ENCODE peak calls at places on chromosome 9, in seven cellular contexts. I, A, R, K, Y, C and E are unnamed samples. For H3K4me1, the result is how much of the 10 kb centered on the place peaks cover.

GRCh38 chr9:22415941-22416691 is 30.5 kb upstream of the DMRTA1 start:
- DNase-seq in C (peak), A (no peak), R (no peak), Y (no peak), K (no peak), I (no peak), E (no peak)

GRCh38 chr9:89226076-89226475 is 47.5 kb upstream of the SHC3 start:
- DNase-seq in R (peak), Y (peak), A (no peak), C (peak), K (peak), I (no peak), E (no peak)

GRCh38 chr9:99231708-99232107 is 9.6 kb downstream of the SEC61B start:
- DNase-seq in I (peak), R (no peak), Y (peak), C (peak), K (peak), A (no peak), E (no peak)

GRCh38 chr9:25964239-25964638 is 286.0 kb upstream of the TUSC1 start:
- DNase-seq in Y (peak), A (no peak), K (peak), I (no peak), C (peak), R (no peak), E (no peak)

GRCh38 chr9:95167998-95168397 is 149.5 kb downstream of the FANCC start:
- DNase-seq in C (peak), I (no peak), K (peak), A (no peak), Y (peak), R (peak), E (no peak)

GRCh38 chr9:7340451-7340850 is 459.1 kb downstream of the DMAC1 start:
- DNase-seq in A (no peak), R (no peak), Y (no peak), K (no peak), I (no peak), C (no peak), E (no peak)

GRCh38 chr9:36214571-36214970 is 23.9 kb downstream of the CLTA start:
- DNase-seq in A (no peak), I (no peak), R (no peak), K (peak), C (peak), Y (no peak), E (no peak)

GRCh38 chr9:20302229-20302628 is 320.1 kb downstream of the MLLT3 start:
- DNase-seq in R (no peak), K (no peak), C (no peak), A (no peak), Y (no peak), I (no peak), E (no peak)

GRCh38 chr9:99146574-99146973 is 41.7 kb downstream of the TGFBR1 start:
- DNase-seq in I (no peak), Y (no peak), A (no peak), R (no peak), C (no peak), K (no peak), E (no peak)

GRCh38 chr9:92875373-92875772 is 2.5 kb downstream of the ZNF484 start:
- DNase-seq in I (no peak), A (no peak), K (no peak), C (no peak), R (no peak), Y (no peak), E (no peak)

GRCh38 chr9:21789541-21790037 is 12.8 kb upstream of the MTAP start:
- DNase-seq in A (no peak), K (peak), I (no peak), R (peak), C (peak), Y (peak), E (no peak)

GRCh38 chr9:114214181-114214580 is 58.8 kb downstream of the COL27A1 start:
- DNase-seq in Y (no peak), I (peak), R (peak), C (peak), A (no peak), K (peak), E (peak)

DNA sequence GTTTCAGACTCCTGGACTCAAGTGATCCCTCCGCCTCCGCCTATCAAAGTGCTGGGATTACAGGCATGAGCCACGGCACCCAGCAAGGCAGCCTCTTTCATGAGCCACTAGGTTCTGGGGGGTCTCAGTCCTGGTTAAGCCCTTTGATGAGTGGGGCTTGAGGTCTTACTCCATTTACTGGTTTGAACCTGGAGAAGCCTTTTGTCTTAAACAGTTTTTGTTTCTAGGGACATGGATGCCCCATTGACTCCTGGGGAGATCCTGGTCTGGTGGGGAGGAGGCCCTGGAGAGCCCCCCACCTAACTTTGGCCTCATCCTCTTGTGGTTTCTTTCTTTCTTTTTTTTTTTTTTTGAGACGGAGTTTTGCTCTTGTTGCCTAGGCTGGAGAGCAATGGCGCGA is 6.7 kb downstream of the PRRC2B start:
- DNase-seq in R (no peak), I (no peak), C (no peak), Y (no peak), K (no peak), A (no peak), E (peak)
- H3K4me1 ChIP-seq in R (under half), I (half or more), C (half or more), Y (under half), K (half or more), A (half or more), E (under half)

DNA sequence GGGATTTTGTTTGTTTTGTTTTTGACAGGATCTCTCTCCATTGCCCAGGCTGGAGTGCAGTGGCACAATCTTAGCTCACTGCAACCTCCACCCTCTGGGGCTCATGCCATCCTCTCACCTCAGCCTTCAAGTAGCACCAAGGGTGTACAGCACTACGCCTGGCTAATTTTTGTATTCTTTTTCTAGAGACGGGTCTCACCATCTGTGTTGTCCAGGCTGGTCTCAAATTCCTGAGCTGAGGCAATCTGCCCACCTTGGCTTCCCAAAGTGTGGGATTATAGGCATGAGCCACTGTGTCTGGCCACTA is 7.3 kb downstream of the GCNT1 start:
- DNase-seq in A (no peak), I (no peak), Y (no peak), R (no peak), K (no peak), C (no peak), E (no peak)
- H3K4me3 ChIP-seq in A (no peak), I (no peak), Y (no peak), R (no peak), K (no peak), C (no peak), E (no peak)

DNA sequence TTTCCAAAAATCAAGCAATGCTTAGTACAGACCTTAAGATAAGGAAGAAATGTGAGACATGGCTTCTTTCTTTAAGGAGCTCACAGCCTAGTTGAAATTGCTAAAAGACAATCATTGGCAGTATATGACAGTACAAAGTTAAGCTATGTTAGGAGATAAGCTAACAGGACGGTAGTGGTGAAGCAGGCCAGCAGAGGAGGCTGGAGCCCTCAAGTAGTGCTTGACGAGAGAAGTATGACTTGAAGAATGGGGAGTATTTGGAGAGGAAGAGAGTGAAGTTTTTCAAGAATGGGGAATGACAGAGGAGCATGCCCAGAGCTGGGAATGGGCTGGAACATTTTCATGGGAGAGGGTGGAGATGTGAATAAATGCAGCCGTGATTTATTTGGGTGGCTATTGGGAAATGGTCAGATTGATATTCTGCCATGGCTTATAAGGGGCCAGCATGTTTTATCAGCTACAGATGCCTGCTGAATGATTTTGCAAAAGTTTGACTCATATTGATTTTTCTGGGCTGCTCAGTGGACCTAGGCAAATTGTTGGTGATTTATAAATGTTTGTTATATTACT is 43.7 kb downstream of the LURAP1L start:
- DNase-seq in Y (peak), A (no peak), C (no peak), R (no peak), I (no peak), K (peak), E (peak)
- H3K4me1 ChIP-seq in Y (under half), A (under half), C (half or more), R (under half), I (under half), K (under half), E (under half)

DNA sequence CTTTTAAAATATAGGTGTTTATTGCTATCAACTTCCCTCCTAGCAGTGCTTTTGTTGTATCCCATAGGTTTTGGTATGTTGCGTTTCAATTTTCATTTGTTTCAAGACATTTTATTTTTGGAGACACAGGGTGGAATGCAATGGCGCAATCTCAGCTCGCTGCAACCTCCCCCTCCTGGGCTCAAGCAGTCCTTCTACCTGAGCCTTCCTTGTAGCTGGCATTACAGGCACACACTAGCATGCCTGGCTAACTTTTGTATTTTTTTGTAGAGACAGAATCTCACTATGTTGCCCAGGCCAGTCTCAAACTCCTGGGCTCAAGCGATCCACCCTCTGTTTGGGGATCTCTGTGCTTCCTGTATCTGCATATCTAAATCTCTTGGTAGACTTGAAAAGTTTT is 35.4 kb upstream of the CCDC180 start:
- DNase-seq in R (no peak), A (no peak), Y (peak), K (no peak), C (no peak), I (no peak), E (no peak)
- H3K4me3 ChIP-seq in R (no peak), A (no peak), Y (no peak), K (no peak), C (no peak), I (no peak), E (no peak)

GRCh38 chr9:14080940-14081621 is 232.9 kb downstream of the NFIB start:
- DNase-seq in Y (no peak), K (peak), C (peak), R (no peak), I (no peak), A (no peak), E (no peak)
- H3K4me1 ChIP-seq in Y (under half), K (under half), C (under half), R (under half), I (under half), A (under half), E (under half)